ENCODE peak calls at places on chromosome 19, in four cellular contexts. S is fibroblast of lung, C is WTC11, K is HFFc6. O is an unnamed sample.

GRCh38 chr19:5971714-5972354 is 6.1 kb downstream of the RANBP3 start:
- DNase-seq in S (no peak), C (no peak), K (no peak), O (no peak)

GRCh38 chr19:55069137-55069858 is 6.3 kb upstream of the RDH13 start:
- DNase-seq in S (peak), C (peak), K (no peak), O (no peak)

GRCh38 chr19:3982701-3983541 is 2.3 kb downstream of the EEF2 start:
- DNase-seq in S (peak), C (no peak), K (peak), O (no peak)

GRCh38 chr19:44626067-44626624 is 12.8 kb downstream of the IGSF23 start:
- DNase-seq in S (peak), C (no peak), K (peak), O (no peak)

GRCh38 chr19:4597278-4597974 is 37.9 kb upstream of the SEMA6B start:
- DNase-seq in S (no peak), C (peak), K (no peak), O (no peak)

GRCh38 chr19:21492932-21493906 is 12.2 kb upstream of the ZNF429 start:
- DNase-seq in S (no peak), C (no peak), K (no peak), O (no peak)

GRCh38 chr19:31282346-31282745 is 66.9 kb downstream of the TSHZ3 start:
- DNase-seq in S (no peak), C (no peak), K (no peak), O (no peak)

GRCh38 chr19:11269408-11269807 is 7.1 kb upstream of the DOCK6 start:
- DNase-seq in S (peak), C (no peak), K (peak), O (no peak)

GRCh38 chr19:55213547-55213946 is 4.2 kb upstream of the PTPRH start:
- DNase-seq in S (no peak), C (no peak), K (no peak), O (no peak)

GRCh38 chr19:16060294-16060693 is 16.0 kb upstream of the TPM4 start:
- DNase-seq in S (no peak), C (no peak), K (no peak), O (no peak)

GRCh38 chr19:19064811-19065745 is 1.3 kb downstream of the SLC25A42 start:
- DNase-seq in S (no peak), C (peak), K (no peak), O (no peak)

GRCh38 chr19:39864118-39864517 is 17.9 kb upstream of the FBL start:
- DNase-seq in S (no peak), C (no peak), K (no peak), O (no peak)

GRCh38 chr19:39867952-39868351 is 21.8 kb upstream of the FBL start:
- DNase-seq in S (no peak), C (no peak), K (no peak), O (no peak)

GRCh38 chr19:39865953-39866352 is 19.8 kb upstream of the FBL start:
- DNase-seq in S (no peak), C (no peak), K (no peak), O (no peak)

GRCh38 chr19:39867133-39867532 is 21.0 kb upstream of the FBL start:
- DNase-seq in S (no peak), C (no peak), K (no peak), O (no peak)

DNA sequence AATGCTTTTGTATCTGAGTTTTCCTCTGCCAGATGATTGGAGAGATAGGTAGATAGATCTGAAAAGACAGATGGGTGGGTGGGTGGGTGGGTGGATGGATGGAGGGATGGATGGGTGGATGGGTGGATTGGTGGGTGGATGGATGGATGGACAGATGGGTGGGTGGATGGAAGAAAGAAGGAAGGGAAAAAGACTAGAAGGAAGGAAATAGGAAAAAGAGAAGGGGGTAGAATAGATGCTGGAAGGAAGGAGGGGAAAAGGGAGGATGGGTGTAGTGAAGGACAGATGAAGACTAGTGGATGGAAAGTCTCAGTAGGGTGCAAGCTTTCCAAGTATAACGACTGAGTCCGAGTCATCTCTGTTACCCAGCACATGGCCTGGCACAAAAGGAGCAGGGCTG is 19.0 kb upstream of the FBL start:
- DNase-seq in S (no peak), C (no peak), K (no peak), O (no peak)
- TF ChIP-seq CTCF in S (no peak), C (no peak), K (no peak), O (no peak)

GRCh38 chr19:41994521-41994971 is 516 bp upstream of the ATP1A3 start:
- DNase-seq in S (no peak), C (no peak), K (no peak), O (no peak)
- TF ChIP-seq CTCF in S (no peak), C (no peak), K (no peak), O (no peak)

GRCh38 chr19:1289395-1290244 is 3.9 kb downstream of the EFNA2 start:
- DNase-seq in S (no peak), C (no peak), K (no peak), O (no peak)
- TF ChIP-seq CTCF in S (no peak), C (no peak), K (no peak), O (no peak)

DNA sequence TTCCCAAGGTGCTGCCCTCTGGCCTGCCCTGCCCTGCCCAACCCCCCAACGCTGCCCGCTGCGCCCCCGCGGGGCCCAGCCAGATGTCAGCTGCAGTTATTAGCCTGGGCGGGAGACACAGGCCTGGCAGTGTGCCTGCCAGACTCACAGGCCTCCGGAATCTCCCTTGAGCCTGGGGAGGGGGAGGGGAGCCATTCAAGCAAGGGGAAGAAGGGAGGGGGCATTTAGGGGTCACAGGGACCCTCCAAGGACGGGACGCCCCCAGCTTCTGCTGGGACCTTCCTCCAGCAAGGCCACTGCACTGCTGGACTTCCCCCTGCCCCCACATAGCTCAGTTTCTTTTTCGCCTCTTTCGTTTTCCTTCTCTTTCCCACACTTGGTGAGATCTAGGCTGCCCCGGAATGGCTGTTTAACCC is 2.6 kb upstream of the JUNB start:
- DNase-seq in S (peak), C (peak), K (no peak), O (no peak)
- TF ChIP-seq CTCF in S (no peak), C (no peak), K (no peak), O (no peak)

O was measured in osteocyte.